ENCODE peak calls at places on chromosomes 7 and 10, in four cellular contexts. One of them, this sample, is unnamed.
A peak's percentile ranks its signal among the peaks of the same experiment; 100 is the strongest.

GRCh38 chr7:98133181-98133580 is 26.5 kb downstream of the LMTK2 start:
- DNase-seq in A549: no peak
- DNase-seq in HepG2: no peak
- DNase-seq in WTC11: no peak
- DNase-seq in this sample: peak; percentile 35

GRCh38 chr10:77602231-77602912 is 35.2 kb downstream of the KCNMA1 start:
- DNase-seq in A549: no peak
- DNase-seq in WTC11: no peak
- DNase-seq in HepG2: no peak
- DNase-seq in this sample: peak; percentile 16

GRCh38 chr10:110790913-110791525 is 80.7 kb upstream of the PDCD4 start:
- DNase-seq in WTC11: no peak
- DNase-seq in A549: no peak
- DNase-seq in HepG2: no peak
- DNase-seq in this sample: no peak

GRCh38 chr10:22992075-22992474 is 64.2 kb downstream of the ARMC3 start:
- DNase-seq in WTC11: no peak
- DNase-seq in HepG2: no peak
- DNase-seq in A549: no peak
- DNase-seq in this sample: no peak

GRCh38 chr10:86290933-86291615 is 75.5 kb downstream of the GRID1 start:
- DNase-seq in WTC11: no peak
- DNase-seq in HepG2: no peak
- DNase-seq in A549: no peak
- DNase-seq in this sample: no peak

GRCh38 chr7:22375359-22376048 is 18.6 kb upstream of the RAPGEF5 start:
- DNase-seq in HepG2: no peak
- DNase-seq in A549: no peak
- DNase-seq in WTC11: no peak
- DNase-seq in this sample: no peak

GRCh38 chr10:94205370-94205930 is 157.3 kb downstream of the NOC3L start:
- DNase-seq in WTC11: no peak
- DNase-seq in HepG2: no peak
- DNase-seq in A549: no peak
- DNase-seq in this sample: no peak

GRCh38 chr10:16768702-16769101 is 48.5 kb downstream of the RSU1 start:
- DNase-seq in WTC11: no peak
- DNase-seq in HepG2: no peak
- DNase-seq in A549: no peak
- DNase-seq in this sample: no peak

GRCh38 chr7:130421685-130422084 is 19.1 kb downstream of the CEP41 start:
- DNase-seq in WTC11: no peak
- DNase-seq in A549: no peak
- DNase-seq in HepG2: no peak
- DNase-seq in this sample: no peak

GRCh38 chr7:123341102-123341501 is 141.3 kb upstream of the SLC13A1 start:
- DNase-seq in A549: no peak
- DNase-seq in WTC11: no peak
- DNase-seq in HepG2: no peak
- DNase-seq in this sample: no peak

GRCh38 chr7:100706672-100707311 is 871 bp downstream of the POP7 start:
- DNase-seq in A549: no peak
- DNase-seq in HepG2: peak; percentile 61
- DNase-seq in WTC11: no peak
- DNase-seq in this sample: peak; percentile 64

GRCh38 chr10:105189464-105189800 is 548.3 kb downstream of the SORCS3 start:
- DNase-seq in WTC11: no peak
- DNase-seq in A549: no peak
- DNase-seq in HepG2: no peak
- DNase-seq in this sample: no peak

GRCh38 chr7:123918309-123918708 is 6.7 kb upstream of the SPAM1 start:
- DNase-seq in HepG2: no peak
- DNase-seq in WTC11: no peak
- DNase-seq in A549: no peak
- DNase-seq in this sample: no peak

GRCh38 chr10:84059526-84059925 is 79.8 kb upstream of the GHITM start:
- DNase-seq in A549: peak; percentile 2
- DNase-seq in HepG2: no peak
- DNase-seq in WTC11: no peak
- DNase-seq in this sample: no peak

GRCh38 chr10:123507298-123507697 is 158.9 kb upstream of the GPR26 start:
- DNase-seq in WTC11: no peak
- DNase-seq in HepG2: no peak
- DNase-seq in A549: no peak
- DNase-seq in this sample: no peak

GRCh38 chr7:132002343-132002968 is 446.0 kb upstream of the PODXL start:
- DNase-seq in HepG2: no peak
- DNase-seq in A549: peak; percentile 15
- DNase-seq in WTC11: no peak
- DNase-seq in this sample: no peak

GRCh38 chr7:151745090-151745638 is 131.8 kb downstream of the PRKAG2 start:
- DNase-seq in HepG2: peak; percentile 95
- DNase-seq in A549: peak; percentile 92
- DNase-seq in WTC11: no peak
- DNase-seq in this sample: peak; percentile 47

GRCh38 chr7:127409629-127410028 is 17.1 kb upstream of the ZNF800 start:
- DNase-seq in A549: no peak
- DNase-seq in WTC11: no peak
- DNase-seq in HepG2: no peak
- DNase-seq in this sample: no peak

GRCh38 chr10:7706534-7707073 is 3.5 kb downstream of the ITIH2 start:
- DNase-seq in WTC11: no peak
- DNase-seq in HepG2: peak; percentile 61
- DNase-seq in A549: no peak
- DNase-seq in this sample: no peak
- TF ChIP-seq HMGXB4 in WTC11: no peak
- TF ChIP-seq HMGXB4 in HepG2: no peak
- TF ChIP-seq HMGXB4 in A549: no peak
- TF ChIP-seq HMGXB4 in this sample: no peak

DNA sequence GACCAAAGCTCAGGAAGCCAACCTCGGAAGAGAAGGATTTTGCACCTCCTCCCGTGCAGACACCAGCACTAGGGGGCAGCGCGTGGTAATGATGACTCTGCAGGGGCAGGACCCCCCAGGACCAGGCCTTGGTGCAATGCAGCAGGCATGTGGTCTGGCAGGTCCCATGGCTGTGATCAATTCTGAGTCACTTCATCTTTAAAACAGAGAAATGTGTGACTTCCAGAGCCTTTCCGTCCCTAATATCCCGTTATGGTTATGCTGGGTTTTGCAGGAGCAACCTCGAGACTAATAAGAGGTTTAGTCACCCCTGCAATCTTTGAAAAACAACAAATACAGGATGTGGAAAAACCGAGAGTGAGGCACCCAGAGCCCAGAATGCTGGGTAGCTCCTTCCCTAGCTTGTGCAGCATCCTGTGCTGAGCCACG is 30.2 kb upstream of the GJD4 start:
- DNase-seq in A549: no peak
- DNase-seq in HepG2: no peak
- DNase-seq in WTC11: peak; percentile 55
- DNase-seq in this sample: peak; percentile 33
- TF ChIP-seq HMGXB4 in A549: no peak
- TF ChIP-seq HMGXB4 in HepG2: no peak
- TF ChIP-seq HMGXB4 in WTC11: no peak
- TF ChIP-seq HMGXB4 in this sample: no peak

GRCh38 chr7:88565401-88565800 is 194.1 kb upstream of the ZNF804B start:
- DNase-seq in A549: no peak
- DNase-seq in HepG2: no peak
- DNase-seq in WTC11: no peak
- DNase-seq in this sample: no peak

DNA sequence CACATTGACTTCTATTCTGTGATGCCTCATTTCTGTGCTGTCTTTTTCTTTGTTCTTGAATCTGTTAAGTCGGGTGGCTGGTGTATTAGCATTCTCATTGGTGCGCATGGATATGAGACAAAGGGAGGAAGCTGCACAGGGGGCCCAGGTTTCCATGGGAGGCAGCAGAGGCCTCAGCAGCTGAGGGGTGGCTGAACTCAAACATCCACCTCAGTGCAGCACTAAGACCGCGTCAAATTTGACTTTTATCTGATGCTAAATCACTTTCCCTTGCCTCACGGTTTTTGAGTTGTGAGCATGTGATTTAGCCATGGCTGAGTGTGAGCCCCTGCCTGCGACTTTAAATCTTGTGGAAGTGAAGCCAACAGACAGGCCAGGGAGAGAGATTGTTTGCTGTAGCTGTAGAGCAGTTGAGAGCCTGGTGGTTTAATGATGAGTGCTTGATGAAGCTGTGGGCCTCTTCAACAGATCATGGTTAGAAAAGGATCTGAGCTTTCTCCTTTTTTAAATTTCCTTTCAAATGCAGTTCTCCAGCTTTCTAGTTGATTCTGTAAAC is 193.2 kb upstream of the ZNF804B start:
- DNase-seq in HepG2: no peak
- DNase-seq in WTC11: no peak
- DNase-seq in A549: no peak
- DNase-seq in this sample: no peak
- TF ChIP-seq HMGXB4 in HepG2: no peak
- TF ChIP-seq HMGXB4 in WTC11: no peak
- TF ChIP-seq HMGXB4 in A549: no peak
- TF ChIP-seq HMGXB4 in this sample: no peak

GRCh38 chr10:117339569-117339968 is 35.7 kb downstream of the PDZD8 start:
- DNase-seq in A549: no peak
- DNase-seq in HepG2: no peak
- DNase-seq in WTC11: no peak
- DNase-seq in this sample: no peak
- TF ChIP-seq HMGXB4 in A549: no peak
- TF ChIP-seq HMGXB4 in HepG2: no peak
- TF ChIP-seq HMGXB4 in WTC11: no peak
- TF ChIP-seq HMGXB4 in this sample: no peak

GRCh38 chr10:97017474-97017903 is 168.3 kb downstream of the SLIT1 start:
- DNase-seq in WTC11: no peak
- DNase-seq in HepG2: no peak
- DNase-seq in A549: no peak
- DNase-seq in this sample: no peak
- TF ChIP-seq HMGXB4 in WTC11: no peak
- TF ChIP-seq HMGXB4 in HepG2: no peak
- TF ChIP-seq HMGXB4 in A549: no peak
- TF ChIP-seq HMGXB4 in this sample: no peak

This sample was measured in K562.